ENCODE peak calls at places on chromosomes 1 and 21, in eight cellular contexts. O is epithelial cell of esophagus, W is pancreas, U is K562, C is stomach, V is neural progenitor cell, D is lower lobe of right lung, N is ovary. H is an unnamed sample.

GRCh38 chr1:97094257-97094972 is 372.8 kb downstream of the PTBP2 start:
- DNase-seq in U (no peak), V (peak; percentile 23), C (no peak), O (peak; percentile 84), W (no peak), D (no peak), N (no peak), H (no peak)

GRCh38 chr1:65297686-65298085 is 11.7 kb upstream of the DNAJC6 start:
- DNase-seq in W (no peak), C (no peak), D (no peak), O (peak; percentile 61), N (no peak), V (no peak), U (no peak), H (no peak)

GRCh38 chr21:34544032-34544496 is 32.1 kb upstream of the KCNE1 start:
- DNase-seq in C (peak; percentile 88), W (peak; percentile 79), O (peak; percentile 86), V (peak; percentile 53), D (peak; percentile 69), N (peak; percentile 49), U (peak; percentile 85), H (peak; percentile 91)

GRCh38 chr1:65813956-65814355 is 21.3 kb downstream of the PDE4B start:
- DNase-seq in U (no peak), W (no peak), V (no peak), N (no peak), O (peak; percentile 51), C (no peak), D (no peak), H (peak; percentile 8)

GRCh38 chr1:159205225-159205624 is 550 bp downstream of the ACKR1 start:
- DNase-seq in O (no peak), U (no peak), W (no peak), N (no peak), C (no peak), D (no peak), V (peak; percentile 39), H (no peak)

GRCh38 chr1:12196641-12197482 is 30.1 kb downstream of the TNFRSF1B start:
- DNase-seq in C (no peak), U (no peak), N (no peak), V (peak; percentile 70), W (no peak), D (peak; percentile 82), O (no peak), H (no peak)

GRCh38 chr1:101291562-101292035 is 54.8 kb downstream of the S1PR1 start:
- DNase-seq in C (no peak), W (no peak), V (no peak), N (no peak), O (peak; percentile 42), D (no peak), U (no peak), H (peak; percentile 74)

GRCh38 chr1:94540440-94541174 is 952 bp downstream of the F3 start:
- DNase-seq in U (no peak), O (no peak), W (no peak), V (no peak), N (no peak), D (no peak), C (no peak), H (no peak)

DNA sequence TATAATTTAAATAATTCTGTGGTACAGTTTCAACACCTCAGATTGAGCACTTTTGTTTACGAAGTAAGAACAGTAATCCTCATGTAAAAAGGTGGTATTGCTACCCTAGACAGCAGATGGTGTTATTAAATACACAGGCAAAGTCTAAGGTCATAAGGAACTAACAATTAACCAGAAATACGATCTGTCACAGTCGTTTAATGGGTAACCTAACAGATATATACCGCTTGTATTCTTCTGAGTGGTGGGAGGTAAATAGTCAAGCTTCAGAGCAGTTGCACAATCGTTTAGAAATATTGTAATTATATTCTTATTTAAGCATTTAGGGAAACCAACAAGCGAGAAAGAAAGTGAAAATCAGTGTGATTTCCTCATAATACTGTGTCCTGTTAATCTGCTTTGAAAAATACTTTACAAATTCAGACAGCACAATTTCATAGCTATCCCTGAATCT is 9.8 kb upstream of the IRF2BP2 start:
- DNase-seq in O (no peak), N (no peak), U (no peak), C (no peak), W (no peak), V (no peak), D (no peak), H (no peak)
- H3K4me3 ChIP-seq in O (no peak overlapping the region), N (no peak overlapping the region), U (no peak overlapping the region), C (no peak overlapping the region), W (no peak overlapping the region), V (no peak overlapping the region), D (peak overlapping the region; percentile 15), H (no peak overlapping the region)

GRCh38 chr1:219808790-219809189 is 119.6 kb downstream of the SLC30A10 start:
- DNase-seq in V (no peak), C (no peak), U (no peak), W (no peak), O (no peak), D (no peak), N (no peak), H (no peak)

GRCh38 chr1:219813344-219813743 is 115.0 kb downstream of the SLC30A10 start:
- DNase-seq in V (no peak), D (no peak), N (no peak), U (no peak), W (no peak), O (no peak), C (no peak), H (no peak)

GRCh38 chr1:219812086-219812485 is 116.3 kb downstream of the SLC30A10 start:
- DNase-seq in U (no peak), O (no peak), N (no peak), C (no peak), V (no peak), D (no peak), W (no peak), H (no peak)

GRCh38 chr1:219810451-219810850 is 117.9 kb downstream of the SLC30A10 start:
- DNase-seq in U (no peak), C (no peak), V (no peak), W (no peak), N (no peak), O (no peak), D (no peak), H (no peak)

GRCh38 chr1:219812491-219813221 is 115.7 kb downstream of the SLC30A10 start:
- DNase-seq in C (no peak), D (no peak), V (peak; percentile 87), W (peak; percentile 29), U (peak; percentile 80), N (peak; percentile 25), O (peak; percentile 77), H (peak; percentile 71)
- TF ChIP-seq CTCF in C (peak; percentile 23), D (peak; percentile 70), V (peak; percentile 97), W (peak; percentile 61), U (peak; percentile 96), N (peak; percentile 62), O (peak; percentile 94), H (peak; percentile 70)

GRCh38 chr1:17551755-17552234 is 12.3 kb downstream of the ARHGEF10L start:
- DNase-seq in O (peak; percentile 38), V (no peak), D (no peak), N (no peak), W (peak; percentile 79), U (no peak), C (peak; percentile 71), H (peak; percentile 4)

GRCh38 chr1:17554966-17555365 is 15.5 kb downstream of the ARHGEF10L start:
- DNase-seq in D (no peak), N (no peak), C (no peak), W (no peak), V (no peak), U (no peak), O (no peak), H (no peak)

GRCh38 chr1:17557986-17558385 is 18.5 kb downstream of the ARHGEF10L start:
- DNase-seq in W (no peak), C (no peak), O (no peak), V (no peak), D (no peak), U (no peak), N (no peak), H (no peak)

GRCh38 chr1:17550684-17551584 is 11.4 kb downstream of the ARHGEF10L start:
- DNase-seq in O (no peak), N (no peak), U (no peak), W (peak; percentile 27), D (no peak), C (peak; percentile 50), V (no peak), H (no peak)

GRCh38 chr1:17553970-17554369 is 14.5 kb downstream of the ARHGEF10L start:
- DNase-seq in C (no peak), D (no peak), V (no peak), N (no peak), W (no peak), U (no peak), O (peak; percentile 97), H (peak; percentile 25)
- H3K4me3 ChIP-seq in C (no peak overlapping the region), D (no peak overlapping the region), V (no peak overlapping the region), N (no peak overlapping the region), W (no peak overlapping the region), U (no peak overlapping the region), O (no peak overlapping the region), H (no peak overlapping the region)

GRCh38 chr1:22737374-22738068 is 26.9 kb downstream of the EPHB2 start:
- DNase-seq in W (no peak), N (no peak), V (no peak), D (no peak), O (no peak), C (no peak), U (no peak), H (no peak)
- TF ChIP-seq CTCF in W (no peak), N (no peak), V (no peak), D (no peak), O (no peak), C (no peak), U (no peak), H (no peak)

H was measured in GM12865.